ENCODE peak calls at places on chromosomes 5 and 9, in ten cellular contexts. N is pancreas, Z is K562, M is upper lobe of right lung, I is neural progenitor cell, F is foreskin keratinocyte, E is dorsolateral prefrontal cortex, O is chondrocyte, C is MM.1S, H is Calu3. W is an unnamed sample.

GRCh38 chr5:128021411-128021810 is 62.2 kb upstream of the SLC12A2 start:
- DNase-seq in I (no peak), Z (no peak), E (no peak), O (no peak), M (no peak), H (no peak), N (no peak), C (no peak), F (no peak), W (no peak)

GRCh38 chr9:81535542-81536241 is 153.7 kb downstream of the TLE1 start:
- DNase-seq in O (no peak), E (no peak), H (no peak), F (peak), Z (no peak), M (no peak), I (peak), C (no peak), N (no peak), W (no peak)

GRCh38 chr9:94920439-94920951 is 194.0 kb downstream of the AOPEP start:
- DNase-seq in H (no peak), N (no peak), O (no peak), C (no peak), Z (no peak), F (no peak), I (no peak), M (peak), E (no peak), W (peak)

GRCh38 chr5:119288364-119289047 is 67.3 kb upstream of the TNFAIP8 start:
- DNase-seq in O (no peak), H (no peak), N (no peak), Z (no peak), I (no peak), C (no peak), E (no peak), F (no peak), M (no peak), W (peak)

GRCh38 chr5:160450164-160450932 is 28.7 kb downstream of the PTTG1 start:
- DNase-seq in N (no peak), M (no peak), E (no peak), I (no peak), O (no peak), F (no peak), C (no peak), Z (no peak), H (no peak), W (no peak)

GRCh38 chr9:86955554-86955953 is 8.2 kb upstream of the GAS1 start:
- DNase-seq in Z (no peak), N (no peak), M (no peak), C (no peak), I (no peak), O (no peak), E (no peak), H (no peak), F (no peak), W (no peak)

GRCh38 chr5:151155777-151156731 is 1.5 kb downstream of the ANXA6 start:
- DNase-seq in O (no peak), F (no peak), N (peak), I (peak), H (no peak), Z (no peak), E (no peak), C (peak), M (no peak), W (peak)

GRCh38 chr5:27083763-27084420 is 45.5 kb upstream of the CDH9 start:
- DNase-seq in O (no peak), E (no peak), M (no peak), I (no peak), F (no peak), N (no peak), Z (no peak), H (no peak), C (no peak), W (no peak)

GRCh38 chr9:16333697-16334096 is 536.8 kb downstream of the BNC2 start:
- DNase-seq in I (no peak), F (no peak), N (no peak), E (no peak), M (no peak), H (no peak), C (no peak), O (no peak), Z (no peak), W (no peak)

GRCh38 chr5:62305715-62306493 is at the start of gene KIF2A:
- DNase-seq in N (peak), I (peak), O (peak), F (peak), Z (peak), M (peak), E (peak), C (peak), H (peak), W (peak)
- TF ChIP-seq CTCF in N (no peak), I (no peak), O (peak), F (peak), Z (peak), M (peak), E (peak), C (no peak), H (no peak), W (peak)

DNA sequence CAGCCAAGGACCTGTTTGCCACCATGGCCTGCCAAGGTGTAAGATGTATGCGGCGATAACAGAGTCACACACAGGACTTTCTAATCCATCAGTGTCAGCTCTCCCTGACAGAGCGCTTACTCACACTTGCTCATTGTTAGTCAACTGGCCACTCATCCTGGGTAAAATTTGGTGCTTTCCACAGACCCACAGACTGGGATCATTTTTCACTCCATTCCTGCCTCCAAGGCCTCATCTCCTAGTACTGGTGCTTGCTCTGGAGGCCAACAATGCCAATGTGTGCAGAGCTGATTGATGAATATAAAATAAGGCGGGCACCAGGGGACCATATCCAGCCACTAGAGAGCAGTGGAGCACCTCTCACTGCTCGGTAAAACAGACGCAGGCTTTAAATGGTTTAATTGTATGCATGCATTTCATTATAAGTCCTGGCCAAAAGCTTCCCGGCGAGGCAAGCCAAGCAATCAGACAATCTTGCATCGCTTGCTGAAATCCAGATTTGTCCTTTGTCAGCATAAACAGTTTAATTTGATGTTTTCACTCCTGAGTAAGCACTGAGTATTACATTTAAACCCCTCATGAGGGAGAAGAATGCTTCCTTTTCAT is 22.3 kb downstream of the PSMB7 start:
- DNase-seq in F (peak), Z (peak), H (peak), I (peak), N (no peak), M (no peak), E (peak), O (no peak), C (no peak), W (peak)
- TF ChIP-seq CTCF in F (peak), Z (peak), H (no peak), I (peak), N (no peak), M (no peak), E (peak), O (peak), C (no peak), W (peak)

GRCh38 chr5:75051217-75051751 is 1.1 kb downstream of the GCNT4 start:
- DNase-seq in N (no peak), E (no peak), O (no peak), F (no peak), M (no peak), I (no peak), H (peak), Z (no peak), C (no peak), W (no peak)

GRCh38 chr5:75054110-75054930 is 2.0 kb upstream of the GCNT4 start:
- DNase-seq in F (no peak), C (no peak), M (peak), N (peak), H (peak), Z (no peak), I (peak), E (no peak), O (no peak), W (peak)

GRCh38 chr5:75053286-75054109 is 1.1 kb upstream of the GCNT4 start:
- DNase-seq in I (peak), Z (no peak), O (peak), N (peak), C (peak), E (no peak), M (peak), F (peak), H (peak), W (peak)

GRCh38 chr5:75050415-75050814 is 1.9 kb downstream of the GCNT4 start:
- DNase-seq in M (no peak), N (no peak), H (peak), F (no peak), Z (peak), O (no peak), I (peak), C (no peak), E (no peak), W (no peak)

GRCh38 chr5:75052461-75053285 is at the start of gene GCNT4:
- DNase-seq in I (peak), H (peak), F (no peak), M (peak), C (no peak), E (no peak), Z (no peak), O (no peak), N (peak), W (peak)
- TF ChIP-seq CTCF in I (no peak), H (no peak), F (no peak), M (no peak), C (no peak), E (no peak), Z (no peak), O (no peak), N (no peak), W (no peak)

DNA sequence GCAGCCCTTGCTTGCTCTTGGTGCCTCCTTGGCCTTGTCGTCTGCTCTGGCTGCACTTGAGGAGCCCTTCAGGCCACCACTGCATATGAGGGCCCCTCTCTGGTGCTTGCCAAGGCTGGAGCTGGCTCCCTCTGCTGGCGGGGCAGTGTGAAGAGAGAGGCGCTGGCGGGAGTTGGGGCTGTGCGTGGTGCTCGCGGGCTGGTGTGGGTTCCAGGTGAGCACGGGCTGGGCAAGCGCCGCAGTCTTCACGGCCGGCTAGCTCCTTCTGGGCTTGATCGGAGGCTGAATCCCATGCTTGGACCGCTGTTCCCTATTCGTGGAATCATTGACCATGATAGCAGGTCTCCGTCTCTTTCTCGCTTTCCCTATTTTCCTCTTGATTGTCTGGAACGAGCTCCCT is 56.5 kb downstream of the XRCC4 start:
- DNase-seq in C (no peak), I (no peak), H (no peak), E (no peak), O (peak), F (no peak), N (peak), Z (no peak), M (peak), W (no peak)
- TF ChIP-seq CTCF in C (no peak), I (no peak), H (no peak), E (no peak), O (no peak), F (peak), N (no peak), Z (no peak), M (no peak), W (no peak)

DNA sequence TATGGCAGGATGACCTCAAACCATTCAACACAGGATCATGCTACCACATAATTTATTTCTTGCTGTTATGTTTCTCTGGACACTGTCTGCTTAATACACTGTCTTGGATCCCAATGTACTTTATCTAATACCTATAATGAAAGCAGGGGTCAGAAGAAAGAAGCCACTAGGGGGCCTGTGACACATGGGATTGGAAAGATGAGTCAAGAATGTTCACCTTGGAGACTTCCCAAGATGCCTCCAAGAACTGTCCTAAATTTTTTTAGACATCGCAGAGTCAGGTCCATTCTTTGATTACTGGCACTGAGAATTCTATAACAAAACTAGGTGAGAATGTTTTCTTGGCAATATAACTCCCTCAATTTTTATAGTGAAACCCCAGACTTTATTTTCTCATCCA is 305.8 kb upstream of the SMARCA2 start:
- DNase-seq in O (no peak), N (no peak), M (no peak), H (no peak), Z (no peak), C (no peak), E (no peak), I (peak), F (no peak), W (no peak)
- TF ChIP-seq CTCF in O (no peak), N (no peak), M (peak), H (no peak), Z (no peak), C (peak), E (no peak), I (peak), F (peak), W (peak)

GRCh38 chr9:132547976-132548730 is 34.3 kb upstream of the BARHL1 start:
- DNase-seq in Z (no peak), E (no peak), O (peak), F (no peak), N (peak), I (no peak), C (no peak), H (peak), M (no peak), W (no peak)
- TF ChIP-seq CTCF in Z (no peak), E (no peak), O (no peak), F (no peak), N (no peak), I (no peak), C (no peak), H (no peak), M (no peak), W (no peak)